ENCODE peak calls at places on chromosomes 11 and 22, in five cellular contexts. Z, H, S, B and F are unnamed samples.

GRCh38 chr11:60953781-60954180 is 1.8 kb upstream of the SLC15A3 start:
- DNase-seq in H (no peak), S (no peak), Z (no peak), B (no peak), F (no peak)

GRCh38 chr11:80783561-80783960 is 1342.7 kb upstream of the TENM4 start:
- DNase-seq in H (no peak), B (no peak), Z (no peak), S (no peak), F (no peak)

GRCh38 chr11:103842795-103843194 is 193.6 kb upstream of the DDI1 start:
- DNase-seq in B (no peak), Z (no peak), S (no peak), H (no peak), F (no peak)

GRCh38 chr11:61601512-61601911 is 20.6 kb upstream of the SYT7 start:
- DNase-seq in S (peak), B (no peak), H (no peak), Z (no peak), F (no peak)

GRCh38 chr11:119436715-119437114 is 13.7 kb upstream of the THY1 start:
- DNase-seq in B (no peak), S (no peak), Z (no peak), H (no peak), F (no peak)

GRCh38 chr22:30813936-30814335 is 119.3 kb downstream of the OSBP2 start:
- DNase-seq in Z (no peak), B (no peak), H (no peak), S (no peak), F (no peak)

GRCh38 chr11:65388731-65389130 is 2.3 kb downstream of the FRMD8 start:
- DNase-seq in Z (no peak), S (no peak), H (no peak), B (no peak), F (peak)

GRCh38 chr11:126149759-126150236 is 61.7 kb downstream of the RPUSD4 start:
- DNase-seq in S (no peak), H (no peak), Z (no peak), B (no peak), F (no peak)

GRCh38 chr11:92632510-92632909 is 336.9 kb upstream of the MTNR1B start:
- DNase-seq in H (no peak), B (no peak), Z (no peak), S (no peak), F (no peak)

GRCh38 chr11:72224587-72225410 is at the start of gene INPPL1:
- DNase-seq in H (no peak), Z (no peak), S (no peak), B (peak), F (no peak)

GRCh38 chr11:72222106-72222891 is 2.3 kb upstream of the INPPL1 start:
- DNase-seq in S (no peak), H (no peak), Z (no peak), B (peak), F (no peak)

GRCh38 chr11:72223615-72224586 is 666 bp upstream of the INPPL1 start:
- DNase-seq in S (no peak), B (peak), Z (peak), H (no peak), F (no peak)

GRCh38 chr11:72221386-72221785 is 3.2 kb upstream of the INPPL1 start:
- DNase-seq in Z (no peak), S (no peak), B (no peak), H (no peak), F (no peak)

GRCh38 chr11:72222907-72223614 is 1.5 kb upstream of the INPPL1 start:
- DNase-seq in Z (peak), S (peak), H (peak), B (peak), F (peak)
- TF ChIP-seq POLR2AphosphoS5 in Z (no peak), S (peak), H (no peak), B (peak), F (no peak)

DNA sequence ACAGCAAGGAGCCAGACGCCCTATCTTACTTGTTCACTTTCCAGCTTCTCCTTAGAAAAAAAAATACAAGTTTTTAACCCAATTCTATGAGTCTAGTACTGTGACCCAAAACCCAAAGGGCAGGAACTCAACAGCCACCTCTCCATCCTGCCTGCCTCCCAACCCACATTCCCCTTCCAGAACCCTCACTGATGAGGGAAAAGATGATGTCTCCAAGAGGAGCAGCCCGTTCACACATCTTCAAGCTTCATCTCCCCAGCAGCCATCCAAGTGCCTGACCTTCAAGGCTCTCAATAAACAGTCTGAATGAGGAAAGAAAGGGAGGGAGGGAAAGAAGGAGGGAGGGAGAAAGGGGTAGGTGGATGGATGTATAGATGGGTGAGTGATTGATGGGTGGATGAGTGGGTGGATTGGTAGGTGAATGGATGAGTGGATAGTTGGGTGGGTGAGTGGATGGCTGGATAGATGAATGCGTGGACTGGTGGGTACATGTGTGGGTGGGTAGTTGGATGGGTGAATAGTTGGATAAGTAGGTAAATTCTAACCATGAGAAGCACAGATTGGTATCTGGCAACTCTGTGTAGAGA is 50.4 kb downstream of the IGLL5 start:
- DNase-seq in S (no peak), H (no peak), B (no peak), Z (no peak), F (no peak)
- TF ChIP-seq ZNF274 in S (no peak), H (no peak), B (no peak), Z (no peak), F (no peak)

GRCh38 chr11:38562562-38562961 is 1964.5 kb upstream of the RAG2 start:
- DNase-seq in H (no peak), B (no peak), Z (no peak), S (no peak), F (no peak)
- TF ChIP-seq POLR2AphosphoS5 in H (no peak), B (no peak), Z (no peak), S (no peak), F (no peak)

GRCh38 chr11:33703234-33703633 is 2.6 kb upstream of the C11orf91 start:
- DNase-seq in B (no peak), H (no peak), S (no peak), Z (no peak), F (no peak)

GRCh38 chr11:33701831-33702230 is 1.2 kb upstream of the C11orf91 start:
- DNase-seq in Z (no peak), B (no peak), S (no peak), H (no peak), F (no peak)

GRCh38 chr11:33700425-33701271 is at the start of gene C11orf91:
- DNase-seq in S (peak), B (peak), Z (peak), H (peak), F (peak)

GRCh38 chr11:33699515-33700424 is 856 bp downstream of the C11orf91 start:
- DNase-seq in B (peak), S (peak), H (no peak), Z (no peak), F (no peak)

DNA sequence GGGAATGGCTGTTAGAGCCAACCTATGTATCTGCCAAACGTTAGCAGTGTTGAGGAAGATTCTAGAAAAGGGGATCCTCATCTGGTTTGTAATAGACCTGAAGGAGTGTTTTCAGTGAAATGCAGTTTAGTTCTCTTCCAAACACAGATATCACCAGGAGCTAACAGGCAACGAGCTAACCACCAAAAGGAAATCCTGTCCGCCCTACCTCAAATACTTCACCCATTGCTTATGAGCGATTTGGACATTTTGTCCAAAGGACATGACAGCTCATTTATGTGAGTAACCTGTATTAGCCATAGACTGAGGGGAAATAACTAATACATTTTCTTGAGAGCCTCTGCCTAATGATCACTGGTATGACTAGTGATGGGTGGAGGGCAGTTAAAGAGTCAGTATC is 676 bp upstream of the C11orf91 start:
- DNase-seq in H (no peak), Z (no peak), S (no peak), B (no peak), F (no peak)
- TF ChIP-seq ZNF274 in H (no peak), Z (no peak), S (no peak), B (no peak), F (no peak)

GRCh38 chr22:21702700-21703683 is 32.6 kb downstream of the YPEL1 start:
- DNase-seq in S (no peak), B (no peak), H (no peak), Z (no peak), F (no peak)
- TF ChIP-seq POLR2AphosphoS5 in S (no peak), B (no peak), H (no peak), Z (no peak), F (no peak)

DNA sequence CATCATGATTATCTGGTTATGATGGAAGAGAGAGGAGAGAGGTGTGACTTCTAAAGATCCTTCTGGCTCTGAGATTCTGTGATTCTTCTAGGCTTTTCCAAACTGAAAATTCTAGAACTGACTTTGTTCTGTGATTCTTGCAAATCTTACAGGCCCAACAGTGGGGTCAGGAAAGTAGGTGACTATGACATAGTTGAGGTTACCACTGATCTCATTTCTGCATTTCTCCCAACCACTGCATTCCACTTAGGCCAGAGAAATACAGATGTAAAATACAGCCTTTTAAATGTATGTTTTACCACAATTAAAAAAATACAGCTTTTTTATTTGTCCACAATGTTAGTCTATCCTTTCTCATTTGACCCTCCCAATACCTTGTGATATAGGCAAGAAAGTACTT is 83.7 kb downstream of the STIM1 start:
- DNase-seq in S (no peak), H (no peak), Z (no peak), B (no peak), F (no peak)
- TF ChIP-seq ZNF274 in S (no peak), H (no peak), Z (no peak), B (no peak), F (no peak)